ENCODE peak calls at places on chromosomes 16 and 17, in seven cellular contexts. V is tibial artery, S is keratinocyte, Z is brain microvascular endothelial cell, T is dorsolateral prefrontal cortex, Y is suprapubic skin, F is SJSA1. A is an unnamed sample. For H3K27me3, the result is how much of the 10 kb centered on the place peaks cover.

GRCh38 chr16:65441501-65441900 is 319.6 kb upstream of the CDH11 start:
- DNase-seq in V (no peak), S (no peak), Z (no peak), T (no peak), Y (no peak), F (no peak), A (no peak)

GRCh38 chr17:81285179-81285878 is 9.8 kb downstream of the SLC38A10 start:
- DNase-seq in V (peak), S (no peak), Z (peak), T (peak), Y (peak), F (no peak), A (peak)

GRCh38 chr17:61551255-61551742 is 39.7 kb downstream of the NACA2 start:
- DNase-seq in V (no peak), S (no peak), Z (no peak), T (no peak), Y (no peak), F (no peak), A (no peak)

GRCh38 chr17:49401971-49402491 is 12.7 kb downstream of the PHB1 start:
- DNase-seq in V (no peak), S (no peak), Z (no peak), T (peak), Y (peak), F (no peak), A (no peak)

GRCh38 chr17:50347087-50347893 is 1.4 kb downstream of the XYLT2 start:
- DNase-seq in V (peak), S (no peak), Z (no peak), T (no peak), Y (peak), F (no peak), A (no peak)

GRCh38 chr17:15351487-15351840 is 10.1 kb upstream of the TEKT3 start:
- DNase-seq in V (no peak), S (no peak), Z (no peak), T (no peak), Y (no peak), F (no peak), A (no peak)

GRCh38 chr16:641326-642188 is at the start of gene MCRIP2:
- DNase-seq in V (peak), S (no peak), Z (peak), T (peak), Y (no peak), F (peak), A (peak)

GRCh38 chr16:50303041-50303604 is 36.8 kb downstream of the ADCY7 start:
- DNase-seq in V (peak), S (no peak), Z (no peak), T (no peak), Y (peak), F (peak), A (no peak)

GRCh38 chr16:88533945-88534641 is 36.1 kb upstream of the ZC3H18 start:
- DNase-seq in V (peak), S (no peak), Z (peak), T (no peak), Y (no peak), F (no peak), A (peak)

GRCh38 chr17:29800457-29800856 is 129.6 kb downstream of the SSH2 start:
- DNase-seq in V (no peak), S (no peak), Z (no peak), T (no peak), Y (no peak), F (no peak), A (no peak)

GRCh38 chr16:31421587-31421986 is 6.6 kb downstream of the COX6A2 start:
- DNase-seq in V (no peak), S (no peak), Z (no peak), T (no peak), Y (no peak), F (no peak), A (no peak)

GRCh38 chr17:11880714-11881113 is 116.6 kb downstream of the ZNF18 start:
- DNase-seq in V (no peak), S (peak), Z (no peak), T (no peak), Y (no peak), F (no peak), A (no peak)

GRCh38 chr16:86353934-86354333 is 156.4 kb upstream of the FOXF1 start:
- DNase-seq in V (no peak), S (no peak), Z (no peak), T (no peak), Y (no peak), F (no peak), A (no peak)

GRCh38 chr17:74245145-74245817 is 28.8 kb upstream of the DNAI2 start:
- DNase-seq in V (no peak), S (no peak), Z (no peak), T (peak), Y (no peak), F (no peak), A (no peak)

GRCh38 chr17:7027335-7027734 is 4.5 kb downstream of the BCL6B start:
- DNase-seq in V (no peak), S (no peak), Z (no peak), T (no peak), Y (no peak), F (no peak), A (no peak)

GRCh38 chr17:30824002-30824355 is 513 bp downstream of the CRLF3 start:
- DNase-seq in V (no peak), S (no peak), Z (no peak), T (no peak), Y (no peak), F (no peak), A (no peak)

GRCh38 chr16:85615014-85615851 is 2.1 kb downstream of the GSE1 start:
- DNase-seq in V (peak), S (peak), Z (no peak), T (no peak), Y (no peak), F (no peak), A (peak)

GRCh38 chr16:11700264-11701029 is 32.2 kb downstream of the SNN start:
- DNase-seq in V (no peak), S (no peak), Z (no peak), T (no peak), Y (no peak), F (no peak), A (no peak)

GRCh38 chr17:17497065-17497844 is 1.1 kb upstream of the RASD1 start:
- DNase-seq in V (peak), S (no peak), Z (no peak), T (no peak), Y (no peak), F (no peak), A (no peak)

GRCh38 chr16:89696598-89697128 is 4.8 kb downstream of the SPATA2L start:
- DNase-seq in V (no peak), S (no peak), Z (no peak), T (no peak), Y (no peak), F (no peak), A (no peak)

GRCh38 chr17:8124350-8125195 is 667 bp upstream of the HES7 start:
- DNase-seq in V (no peak), S (no peak), Z (no peak), T (no peak), Y (no peak), F (no peak), A (no peak)

GRCh38 chr17:69860142-69860680 is 214.8 kb upstream of the KCNJ16 start:
- DNase-seq in V (no peak), S (no peak), Z (no peak), T (no peak), Y (no peak), F (no peak), A (no peak)

GRCh38 chr16:4032768-4033167 is 83.5 kb downstream of the ADCY9 start:
- DNase-seq in V (peak), S (no peak), Z (no peak), T (no peak), Y (no peak), F (no peak), A (peak)

GRCh38 chr16:3173892-3174617 is 13.9 kb upstream of the OR1F1 start:
- DNase-seq in V (no peak), S (no peak), Z (no peak), T (no peak), Y (no peak), F (no peak), A (no peak)

GRCh38 chr16:65572156-65572555 is 450.3 kb upstream of the CDH11 start:
- DNase-seq in V (no peak), S (peak), Z (peak), T (no peak), Y (no peak), F (peak), A (no peak)

GRCh38 chr16:9123401-9123800 is 32.0 kb downstream of the HAPSTR1 start:
- DNase-seq in V (no peak), S (no peak), Z (no peak), T (no peak), Y (peak), F (no peak), A (no peak)

GRCh38 chr16:67649494-67649931 is 4.6 kb downstream of the CARMIL2 start:
- DNase-seq in V (no peak), S (no peak), Z (no peak), T (no peak), Y (no peak), F (no peak), A (no peak)
- H3K27me3 ChIP-seq in V (half or more), S (half or more), Z (under half), T (under half), Y (half or more), F (half or more), A (half or more)

GRCh38 chr16:28064150-28064549 is 636 bp upstream of the GSG1L start:
- DNase-seq in V (no peak), S (no peak), Z (no peak), T (no peak), Y (no peak), F (no peak), A (peak)

GRCh38 chr16:28061702-28062101 is 1.8 kb downstream of the GSG1L start:
- DNase-seq in V (no peak), S (no peak), Z (no peak), T (no peak), Y (no peak), F (no peak), A (no peak)

GRCh38 chr16:28062261-28063046 is 1.1 kb downstream of the GSG1L start:
- DNase-seq in V (no peak), S (no peak), Z (no peak), T (no peak), Y (no peak), F (no peak), A (no peak)

GRCh38 chr16:28063611-28064061 is at the start of gene GSG1L:
- DNase-seq in V (no peak), S (no peak), Z (no peak), T (no peak), Y (no peak), F (no peak), A (no peak)

GRCh38 chr16:28063047-28063521 is 430 bp downstream of the GSG1L start:
- DNase-seq in V (no peak), S (no peak), Z (no peak), T (no peak), Y (no peak), F (no peak), A (peak)
- H3K27me3 ChIP-seq in V (under half), S (half or more), Z (half or more), T (under half), Y (half or more), F (half or more), A (under half)

GRCh38 chr17:65131244-65131643 is 5.9 kb upstream of the RGS9 start:
- DNase-seq in V (no peak), S (no peak), Z (no peak), T (no peak), Y (no peak), F (no peak), A (no peak)
- H3K27me3 ChIP-seq in V (under half), S (under half), Z (under half), T (under half), Y (under half), F (under half), A (under half)

DNA sequence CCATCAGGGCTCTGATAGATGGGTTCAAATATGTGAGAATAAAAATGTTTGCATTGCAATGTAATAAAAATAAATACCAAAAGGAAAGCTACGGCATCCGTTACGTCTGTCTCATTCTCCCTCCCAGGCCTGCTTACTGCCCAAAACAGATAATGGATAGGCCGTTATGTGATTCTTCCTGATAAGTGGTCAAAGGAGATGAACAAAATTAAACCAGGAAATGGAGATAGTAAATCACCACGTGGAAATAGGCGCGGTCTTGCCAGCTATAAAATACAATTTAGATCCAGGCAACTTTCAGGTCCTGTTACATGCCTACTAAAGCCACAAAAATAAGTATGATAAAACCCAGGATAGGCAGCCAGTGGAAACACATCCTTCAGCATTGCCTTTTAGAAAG is 49.5 kb upstream of the CCL1 start:
- DNase-seq in V (no peak), S (no peak), Z (no peak), T (no peak), Y (no peak), F (no peak), A (no peak)
- H3K27me3 ChIP-seq in V (under half), S (under half), Z (under half), T (under half), Y (half or more), F (under half), A (half or more)

GRCh38 chr16:27917953-27918352 is 145.6 kb downstream of the GSG1L start:
- DNase-seq in V (no peak), S (no peak), Z (no peak), T (no peak), Y (no peak), F (no peak), A (no peak)
- H3K27me3 ChIP-seq in V (under half), S (under half), Z (under half), T (under half), Y (under half), F (under half), A (under half)

A was measured in heart left ventricle.